ENCODE peak calls at places on chromosome 18, in six cellular contexts. One of them, this sample, is unnamed.
A peak's percentile ranks its signal among the peaks of the same experiment; 100 is the strongest.

GRCh38 chr18:75201936-75202335 is 7.0 kb downstream of the PTGR3 start:
- DNase-seq in HTR-8/SVneo: no peak
- DNase-seq in coronary artery: no peak
- DNase-seq in cardiac fibroblast: no peak
- DNase-seq in progenitor cell of endocrine pancreas: no peak
- DNase-seq in amniotic epithelial cell: no peak
- DNase-seq in this sample: no peak

GRCh38 chr18:58051765-58052460 is 7.9 kb downstream of the NEDD4L start:
- DNase-seq in coronary artery: no peak
- DNase-seq in progenitor cell of endocrine pancreas: no peak
- DNase-seq in cardiac fibroblast: peak; percentile 57
- DNase-seq in amniotic epithelial cell: no peak
- DNase-seq in HTR-8/SVneo: no peak
- DNase-seq in this sample: no peak

GRCh38 chr18:8754995-8755955 is 49.9 kb downstream of the MTCL1 start:
- DNase-seq in amniotic epithelial cell: peak; percentile 77
- DNase-seq in cardiac fibroblast: no peak
- DNase-seq in HTR-8/SVneo: no peak
- DNase-seq in coronary artery: peak; percentile 11
- DNase-seq in progenitor cell of endocrine pancreas: no peak
- DNase-seq in this sample: no peak

GRCh38 chr18:24560511-24560981 is 100.1 kb downstream of the HRH4 start:
- DNase-seq in coronary artery: no peak
- DNase-seq in cardiac fibroblast: no peak
- DNase-seq in amniotic epithelial cell: peak; percentile 28
- DNase-seq in progenitor cell of endocrine pancreas: no peak
- DNase-seq in HTR-8/SVneo: no peak
- DNase-seq in this sample: no peak

GRCh38 chr18:44791520-44791919 is 110.8 kb downstream of the SETBP1 start:
- DNase-seq in cardiac fibroblast: no peak
- DNase-seq in HTR-8/SVneo: no peak
- DNase-seq in coronary artery: no peak
- DNase-seq in progenitor cell of endocrine pancreas: no peak
- DNase-seq in amniotic epithelial cell: no peak
- DNase-seq in this sample: no peak

GRCh38 chr18:49757513-49758262 is 55.6 kb downstream of the ACAA2 start:
- DNase-seq in amniotic epithelial cell: no peak
- DNase-seq in cardiac fibroblast: no peak
- DNase-seq in HTR-8/SVneo: no peak
- DNase-seq in progenitor cell of endocrine pancreas: no peak
- DNase-seq in coronary artery: no peak
- DNase-seq in this sample: no peak

GRCh38 chr18:31977270-31977872 is 34.4 kb upstream of the TRAPPC8 start:
- DNase-seq in progenitor cell of endocrine pancreas: no peak
- DNase-seq in cardiac fibroblast: peak; percentile 70
- DNase-seq in coronary artery: no peak
- DNase-seq in HTR-8/SVneo: no peak
- DNase-seq in amniotic epithelial cell: peak; percentile 62
- DNase-seq in this sample: no peak

GRCh38 chr18:61677435-61677830 is 215.4 kb downstream of the RNF152 start:
- DNase-seq in coronary artery: no peak
- DNase-seq in cardiac fibroblast: no peak
- DNase-seq in progenitor cell of endocrine pancreas: no peak
- DNase-seq in amniotic epithelial cell: no peak
- DNase-seq in HTR-8/SVneo: no peak
- DNase-seq in this sample: no peak

GRCh38 chr18:3596324-3597158 is 146.6 kb downstream of the TGIF1 start:
- DNase-seq in coronary artery: no peak
- DNase-seq in cardiac fibroblast: peak; percentile 48
- DNase-seq in progenitor cell of endocrine pancreas: no peak
- DNase-seq in amniotic epithelial cell: peak; percentile 13
- DNase-seq in HTR-8/SVneo: no peak
- DNase-seq in this sample: no peak

GRCh38 chr18:34837769-34838194 is 127.7 kb downstream of the DTNA start:
- DNase-seq in coronary artery: no peak
- DNase-seq in progenitor cell of endocrine pancreas: no peak
- DNase-seq in HTR-8/SVneo: no peak
- DNase-seq in cardiac fibroblast: peak; percentile 26
- DNase-seq in amniotic epithelial cell: peak; percentile 92
- DNase-seq in this sample: no peak

GRCh38 chr18:9732031-9732430 is 23.9 kb downstream of the RAB31 start:
- DNase-seq in cardiac fibroblast: no peak
- DNase-seq in progenitor cell of endocrine pancreas: no peak
- DNase-seq in coronary artery: peak; percentile 58
- DNase-seq in amniotic epithelial cell: no peak
- DNase-seq in HTR-8/SVneo: no peak
- DNase-seq in this sample: no peak

GRCh38 chr18:9441061-9441460 is 34.3 kb upstream of the RALBP1 start:
- DNase-seq in coronary artery: no peak
- DNase-seq in HTR-8/SVneo: no peak
- DNase-seq in cardiac fibroblast: no peak
- DNase-seq in progenitor cell of endocrine pancreas: no peak
- DNase-seq in amniotic epithelial cell: no peak
- DNase-seq in this sample: no peak

GRCh38 chr18:76557026-76557575 is 62.1 kb upstream of the ZNF516 start:
- DNase-seq in HTR-8/SVneo: no peak
- DNase-seq in progenitor cell of endocrine pancreas: no peak
- DNase-seq in cardiac fibroblast: no peak
- DNase-seq in coronary artery: no peak
- DNase-seq in amniotic epithelial cell: no peak
- DNase-seq in this sample: no peak

GRCh38 chr18:12839526-12840196 is 44.4 kb downstream of the PTPN2 start:
- DNase-seq in progenitor cell of endocrine pancreas: no peak
- DNase-seq in HTR-8/SVneo: no peak
- DNase-seq in amniotic epithelial cell: peak; percentile 72
- DNase-seq in cardiac fibroblast: peak; percentile 67
- DNase-seq in coronary artery: no peak
- DNase-seq in this sample: no peak

GRCh38 chr18:70420151-70420898 is 131.5 kb downstream of the SOCS6 start:
- DNase-seq in HTR-8/SVneo: no peak
- DNase-seq in progenitor cell of endocrine pancreas: no peak
- DNase-seq in amniotic epithelial cell: peak; percentile 99
- DNase-seq in coronary artery: no peak
- DNase-seq in cardiac fibroblast: peak; percentile 92
- DNase-seq in this sample: no peak

GRCh38 chr18:78192044-78192443 is 787.6 kb upstream of the SALL3 start:
- DNase-seq in amniotic epithelial cell: no peak
- DNase-seq in progenitor cell of endocrine pancreas: no peak
- DNase-seq in HTR-8/SVneo: no peak
- DNase-seq in cardiac fibroblast: no peak
- DNase-seq in coronary artery: no peak
- DNase-seq in this sample: no peak

GRCh38 chr18:6718255-6718654 is 11.3 kb upstream of the ARHGAP28 start:
- DNase-seq in coronary artery: no peak
- DNase-seq in amniotic epithelial cell: no peak
- DNase-seq in progenitor cell of endocrine pancreas: no peak
- DNase-seq in cardiac fibroblast: no peak
- DNase-seq in HTR-8/SVneo: no peak
- DNase-seq in this sample: no peak

GRCh38 chr18:7666195-7666776 is 99.2 kb downstream of the PTPRM start:
- DNase-seq in cardiac fibroblast: no peak
- DNase-seq in HTR-8/SVneo: no peak
- DNase-seq in progenitor cell of endocrine pancreas: no peak
- DNase-seq in coronary artery: no peak
- DNase-seq in amniotic epithelial cell: no peak
- DNase-seq in this sample: no peak

GRCh38 chr18:31267823-31268481 is 50.0 kb upstream of the DSG1 start:
- DNase-seq in amniotic epithelial cell: no peak
- DNase-seq in progenitor cell of endocrine pancreas: no peak
- DNase-seq in HTR-8/SVneo: no peak
- DNase-seq in cardiac fibroblast: no peak
- DNase-seq in coronary artery: no peak
- DNase-seq in this sample: no peak

GRCh38 chr18:27969206-27969605 is 207.7 kb downstream of the CDH2 start:
- DNase-seq in amniotic epithelial cell: no peak
- DNase-seq in cardiac fibroblast: no peak
- DNase-seq in coronary artery: no peak
- DNase-seq in progenitor cell of endocrine pancreas: no peak
- DNase-seq in HTR-8/SVneo: no peak
- DNase-seq in this sample: no peak

This sample was measured in D721Med.